ENCODE peak calls at places on chromosomes 2 and 18, in seven cellular contexts. O is NT2/D1; D is RCC 7860; C is stimulated activated CD8-positive, alpha-beta memory T cell treated with anti-CD3 and anti-CD28 coated beads, Interleukin-4, amount 100 ng/mL, for 4 hours; B is choroid plexus epithelial cell; V is NB4; W is HTR-8/SVneo. T is an unnamed sample.

GRCh38 chr2:148130571-148130970 is 109.7 kb downstream of the MBD5 start:
- DNase-seq in D (peak; percentile 93), V (no peak), C (no peak), B (peak; percentile 56), O (no peak), W (no peak), T (no peak)

GRCh38 chr2:127654838-127655175 is 8.9 kb downstream of the GPR17 start:
- DNase-seq in V (no peak), C (no peak), W (no peak), D (no peak), B (no peak), O (no peak), T (no peak)

GRCh38 chr2:120699292-120699691 is 36.4 kb upstream of the GLI2 start:
- DNase-seq in V (no peak), D (no peak), W (no peak), C (no peak), O (no peak), B (no peak), T (no peak)

GRCh38 chr2:47485751-47486300 is 82.9 kb downstream of the MSH2 start:
- DNase-seq in O (no peak), W (no peak), V (no peak), B (peak; percentile 39), C (no peak), D (no peak), T (no peak)

GRCh38 chr2:130354135-130354420 is 1.8 kb upstream of the PTPN18 start:
- DNase-seq in C (no peak), O (no peak), B (no peak), W (no peak), V (no peak), D (no peak), T (no peak)

GRCh38 chr18:490624-491023 is 9.9 kb downstream of the COLEC12 start:
- DNase-seq in C (no peak), B (no peak), W (no peak), V (no peak), O (no peak), D (no peak), T (no peak)

GRCh38 chr2:145757503-145758290 is 1237.8 kb upstream of the ZEB2 start:
- DNase-seq in D (no peak), O (no peak), C (no peak), V (no peak), B (no peak), W (no peak), T (no peak)

GRCh38 chr2:175437167-175437566 is 255.7 kb upstream of the ATP5MC3 start:
- DNase-seq in W (no peak), V (no peak), C (no peak), O (no peak), D (no peak), B (no peak), T (no peak)

GRCh38 chr18:39624934-39625333 is 2059.3 kb upstream of the CELF4 start:
- DNase-seq in B (peak; percentile 86), O (no peak), C (no peak), V (no peak), D (no peak), W (peak; percentile 27), T (no peak)

GRCh38 chr2:187924293-187924692 is 367.4 kb upstream of the GULP1 start:
- DNase-seq in C (no peak), V (no peak), D (no peak), O (no peak), B (no peak), W (no peak), T (no peak)

GRCh38 chr2:122748552-122749011 is 993.1 kb downstream of the TSN start:
- DNase-seq in W (no peak), C (no peak), D (peak; percentile 76), O (no peak), B (peak; percentile 60), V (no peak), T (no peak)

GRCh38 chr2:20596973-20597867 is 53.7 kb downstream of the HS1BP3 start:
- DNase-seq in D (no peak), O (no peak), W (no peak), V (no peak), B (peak; percentile 97), C (no peak), T (no peak)

GRCh38 chr2:233442028-233442310 is 87.7 kb downstream of the DGKD start:
- DNase-seq in W (no peak), D (no peak), B (no peak), C (no peak), O (no peak), V (no peak), T (no peak)

GRCh38 chr2:156021326-156022040 is 311.0 kb downstream of the NR4A2 start:
- DNase-seq in D (no peak), O (no peak), C (no peak), B (peak; percentile 0), W (no peak), V (no peak), T (no peak)

GRCh38 chr2:224520064-224520463 is 65.1 kb downstream of the CUL3 start:
- DNase-seq in W (no peak), D (no peak), B (peak; percentile 93), V (peak; percentile 34), O (no peak), C (no peak), T (no peak)

GRCh38 chr2:36526216-36526615 is 71.8 kb downstream of the FEZ2 start:
- DNase-seq in W (no peak), V (no peak), O (no peak), C (no peak), B (peak; percentile 52), D (no peak), T (no peak)

GRCh38 chr18:62632788-62633455 is 82.4 kb upstream of the PHLPP1 start:
- DNase-seq in B (no peak), C (no peak), O (no peak), V (no peak), D (no peak), W (no peak), T (no peak)

GRCh38 chr18:23141022-23141999 is 6.0 kb downstream of the CABLES1 start:
- DNase-seq in V (no peak), W (no peak), B (peak; percentile 43), D (no peak), C (no peak), O (no peak), T (no peak)

T was measured in Kasumi-1.